ENCODE peak calls at places on chromosomes 4 and X, in four cellular contexts. One of them, this sample, is unnamed.

GRCh38 chr4:180665481-180665880 is 1577.7 kb upstream of the TENM3 start:
- DNase-seq in left lung: no peak
- DNase-seq in neuronal stem cell: no peak
- DNase-seq in prostate gland: no peak
- DNase-seq in this sample: no peak

GRCh38 chr4:152998861-152999260 is 62.7 kb downstream of the FHDC1 start:
- DNase-seq in neuronal stem cell: no peak
- DNase-seq in left lung: no peak
- DNase-seq in prostate gland: no peak
- DNase-seq in this sample: no peak

GRCh38 chr4:185932491-185932890 is 120.5 kb upstream of the SORBS2 start:
- DNase-seq in neuronal stem cell: no peak
- DNase-seq in left lung: no peak
- DNase-seq in prostate gland: no peak
- DNase-seq in this sample: no peak

GRCh38 chr4:57425610-57426009 is 315.4 kb upstream of the IGFBP7 start:
- DNase-seq in left lung: no peak
- DNase-seq in neuronal stem cell: no peak
- DNase-seq in prostate gland: no peak
- DNase-seq in this sample: no peak

GRCh38 chrX:144681501-144681900 is 565.8 kb upstream of the SPANXN1 start:
- DNase-seq in left lung: no peak
- DNase-seq in neuronal stem cell: no peak
- DNase-seq in prostate gland: no peak
- DNase-seq in this sample: no peak

GRCh38 chr4:74433541-74434172 is 11.3 kb upstream of the AREG start:
- DNase-seq in neuronal stem cell: no peak
- DNase-seq in prostate gland: no peak
- DNase-seq in left lung: no peak
- DNase-seq in this sample: no peak

GRCh38 chrX:22246620-22247019 is 26.1 kb upstream of the CBLL2 start:
- DNase-seq in prostate gland: no peak
- DNase-seq in neuronal stem cell: no peak
- DNase-seq in left lung: no peak
- DNase-seq in this sample: no peak

GRCh38 chr4:5524900-5525299 is 183.5 kb downstream of the EVC2 start:
- DNase-seq in neuronal stem cell: no peak
- DNase-seq in prostate gland: no peak
- DNase-seq in left lung: no peak
- DNase-seq in this sample: no peak

GRCh38 chrX:68989865-68990606 is 161.2 kb downstream of the EFNB1 start:
- DNase-seq in prostate gland: no peak
- DNase-seq in left lung: no peak
- DNase-seq in neuronal stem cell: peak; percentile 12
- DNase-seq in this sample: no peak

GRCh38 chr4:156970501-156971167 is 965 bp downstream of the PDGFC start:
- DNase-seq in left lung: peak; percentile 68
- DNase-seq in neuronal stem cell: peak; percentile 54
- DNase-seq in prostate gland: peak; percentile 50
- DNase-seq in this sample: peak; percentile 85

GRCh38 chr4:73682508-73682907 is 57.9 kb upstream of the CXCL8 start:
- DNase-seq in prostate gland: no peak
- DNase-seq in left lung: no peak
- DNase-seq in neuronal stem cell: no peak
- DNase-seq in this sample: no peak

GRCh38 chr4:42280327-42281095 is 116.8 kb upstream of the SHISA3 start:
- DNase-seq in neuronal stem cell: no peak
- DNase-seq in prostate gland: no peak
- DNase-seq in left lung: no peak
- DNase-seq in this sample: no peak

GRCh38 chr4:60002603-60003325 is 1197.4 kb upstream of the ADGRL3 start:
- DNase-seq in prostate gland: no peak
- DNase-seq in left lung: no peak
- DNase-seq in neuronal stem cell: no peak
- DNase-seq in this sample: no peak

GRCh38 chr4:173420821-173421220 is 21.9 kb upstream of the SCRG1 start:
- DNase-seq in left lung: no peak
- DNase-seq in neuronal stem cell: no peak
- DNase-seq in prostate gland: no peak
- DNase-seq in this sample: no peak

GRCh38 chr4:142557220-142557801 is 288.8 kb downstream of the INPP4B start:
- DNase-seq in left lung: no peak
- DNase-seq in neuronal stem cell: no peak
- DNase-seq in prostate gland: no peak
- DNase-seq in this sample: no peak

GRCh38 chr4:142556613-142557012 is 289.5 kb downstream of the INPP4B start:
- DNase-seq in neuronal stem cell: no peak
- DNase-seq in left lung: no peak
- DNase-seq in prostate gland: no peak
- DNase-seq in this sample: no peak

GRCh38 chr4:142563682-142564291 is 282.3 kb downstream of the INPP4B start:
- DNase-seq in prostate gland: no peak
- DNase-seq in neuronal stem cell: no peak
- DNase-seq in left lung: no peak
- DNase-seq in this sample: no peak

GRCh38 chr4:142558851-142559250 is 287.2 kb downstream of the INPP4B start:
- DNase-seq in prostate gland: no peak
- DNase-seq in neuronal stem cell: peak; percentile 32
- DNase-seq in left lung: no peak
- DNase-seq in this sample: no peak

GRCh38 chr4:142559986-142560385 is 286.1 kb downstream of the INPP4B start:
- DNase-seq in prostate gland: no peak
- DNase-seq in neuronal stem cell: no peak
- DNase-seq in left lung: no peak
- DNase-seq in this sample: no peak
- H3K4me3 ChIP-seq in prostate gland: no peak overlapping the region
- H3K4me3 ChIP-seq in neuronal stem cell: no peak overlapping the region
- H3K4me3 ChIP-seq in left lung: no peak overlapping the region
- H3K4me3 ChIP-seq in this sample: no peak overlapping the region

DNA sequence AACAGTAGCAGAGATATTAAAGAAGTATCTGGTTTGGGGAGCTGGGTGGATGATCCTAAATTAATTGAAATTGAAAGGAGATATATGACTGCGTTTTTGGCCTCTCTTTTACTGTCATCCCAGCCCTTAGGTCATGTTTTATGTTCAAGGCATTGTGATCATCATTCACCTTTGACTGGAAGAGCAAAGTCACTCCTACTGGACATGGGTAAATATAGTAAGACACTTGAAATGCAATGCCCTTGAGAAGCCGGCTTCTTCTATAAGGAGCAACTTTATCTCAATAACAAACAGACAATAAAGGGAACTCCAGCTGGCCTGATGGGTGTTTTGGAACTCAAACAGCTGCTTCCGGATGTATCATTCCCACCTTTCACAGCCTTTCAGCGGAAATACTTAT is 65.0 kb upstream of the C4orf54 start:
- DNase-seq in prostate gland: no peak
- DNase-seq in left lung: no peak
- DNase-seq in neuronal stem cell: no peak
- DNase-seq in this sample: no peak
- H3K27ac ChIP-seq in prostate gland: peak overlapping the region; percentile 29
- H3K27ac ChIP-seq in left lung: peak overlapping the region; percentile 7
- H3K27ac ChIP-seq in neuronal stem cell: no peak overlapping the region
- H3K27ac ChIP-seq in this sample: no peak overlapping the region

DNA sequence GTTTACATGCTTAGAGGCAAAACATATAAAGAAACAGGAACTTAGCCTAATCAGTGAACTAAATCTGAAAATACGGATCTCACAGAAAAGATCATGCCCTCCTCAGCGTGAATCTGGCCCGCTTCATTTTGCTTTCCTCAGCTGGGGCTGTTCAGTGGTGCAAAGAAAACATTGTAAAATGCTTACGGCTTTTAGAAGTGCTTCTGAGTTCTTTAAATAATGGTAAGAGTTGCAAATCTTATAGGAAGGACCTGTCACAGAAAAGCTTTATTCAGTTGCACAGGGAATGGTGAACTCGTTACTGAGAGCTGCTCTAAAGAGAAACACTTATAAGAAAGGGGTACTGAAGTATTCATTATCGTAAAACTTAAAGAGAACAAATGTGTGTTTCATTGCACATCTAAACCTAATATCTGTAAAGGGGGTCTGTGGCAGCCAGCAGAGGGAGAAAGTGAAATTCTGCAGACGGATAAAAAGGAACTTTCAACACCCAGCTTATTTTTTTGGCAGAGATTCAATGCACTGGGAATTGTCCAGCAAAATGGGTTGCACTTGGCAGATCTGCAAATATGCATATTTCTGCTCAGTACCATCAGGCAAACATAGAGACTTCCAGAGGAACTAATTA is 139.2 kb upstream of the ANK2 start:
- DNase-seq in neuronal stem cell: no peak
- DNase-seq in left lung: no peak
- DNase-seq in prostate gland: no peak
- DNase-seq in this sample: no peak
- H3K4me3 ChIP-seq in neuronal stem cell: peak overlapping the region; percentile 19
- H3K4me3 ChIP-seq in left lung: no peak overlapping the region
- H3K4me3 ChIP-seq in prostate gland: no peak overlapping the region
- H3K4me3 ChIP-seq in this sample: peak overlapping the region; percentile 13

GRCh38 chr4:18691431-18692200 is 670.1 kb upstream of the LCORL start:
- DNase-seq in neuronal stem cell: no peak
- DNase-seq in prostate gland: no peak
- DNase-seq in left lung: no peak
- DNase-seq in this sample: no peak
- H3K27ac ChIP-seq in neuronal stem cell: no peak overlapping the region
- H3K27ac ChIP-seq in prostate gland: no peak overlapping the region
- H3K27ac ChIP-seq in left lung: no peak overlapping the region
- H3K27ac ChIP-seq in this sample: no peak overlapping the region

DNA sequence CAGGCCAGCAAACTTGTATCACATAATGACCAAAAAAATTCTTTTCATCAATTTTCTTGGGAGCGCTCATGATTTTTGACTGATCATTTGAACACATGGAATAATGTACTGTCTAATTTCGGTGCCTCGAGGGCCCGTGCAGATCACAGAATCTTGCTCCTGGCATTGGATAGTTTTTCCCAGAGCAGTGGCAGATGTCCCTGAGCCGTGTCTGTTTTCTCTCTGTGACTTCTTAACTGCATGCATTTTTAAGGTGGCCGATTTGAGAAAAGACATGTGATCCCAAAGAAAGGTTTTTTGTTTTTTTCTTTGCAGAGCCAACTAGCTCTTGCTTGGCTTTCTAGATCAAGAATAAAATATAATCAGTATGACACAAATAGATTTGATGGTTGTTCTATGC is 19.7 kb downstream of the GPRIN3 start:
- DNase-seq in prostate gland: no peak
- DNase-seq in left lung: no peak
- DNase-seq in neuronal stem cell: no peak
- DNase-seq in this sample: no peak
- H3K4me3 ChIP-seq in prostate gland: no peak overlapping the region
- H3K4me3 ChIP-seq in left lung: no peak overlapping the region
- H3K4me3 ChIP-seq in neuronal stem cell: no peak overlapping the region
- H3K4me3 ChIP-seq in this sample: no peak overlapping the region

GRCh38 chr4:81565137-81565870 is 93.6 kb upstream of the RASGEF1B start:
- DNase-seq in prostate gland: peak; percentile 19
- DNase-seq in neuronal stem cell: peak; percentile 4
- DNase-seq in left lung: peak; percentile 84
- DNase-seq in this sample: peak; percentile 24
- H3K27ac ChIP-seq in prostate gland: no peak overlapping the region
- H3K27ac ChIP-seq in neuronal stem cell: no peak overlapping the region
- H3K27ac ChIP-seq in left lung: peak overlapping the region; percentile 66
- H3K27ac ChIP-seq in this sample: peak overlapping the region; percentile 75

GRCh38 chrX:74207539-74207938 is 96.4 kb upstream of the ZCCHC13 start:
- DNase-seq in neuronal stem cell: no peak
- DNase-seq in prostate gland: no peak
- DNase-seq in left lung: no peak
- DNase-seq in this sample: no peak
- H3K4me3 ChIP-seq in neuronal stem cell: no peak overlapping the region
- H3K4me3 ChIP-seq in prostate gland: no peak overlapping the region
- H3K4me3 ChIP-seq in left lung: no peak overlapping the region
- H3K4me3 ChIP-seq in this sample: no peak overlapping the region

DNA sequence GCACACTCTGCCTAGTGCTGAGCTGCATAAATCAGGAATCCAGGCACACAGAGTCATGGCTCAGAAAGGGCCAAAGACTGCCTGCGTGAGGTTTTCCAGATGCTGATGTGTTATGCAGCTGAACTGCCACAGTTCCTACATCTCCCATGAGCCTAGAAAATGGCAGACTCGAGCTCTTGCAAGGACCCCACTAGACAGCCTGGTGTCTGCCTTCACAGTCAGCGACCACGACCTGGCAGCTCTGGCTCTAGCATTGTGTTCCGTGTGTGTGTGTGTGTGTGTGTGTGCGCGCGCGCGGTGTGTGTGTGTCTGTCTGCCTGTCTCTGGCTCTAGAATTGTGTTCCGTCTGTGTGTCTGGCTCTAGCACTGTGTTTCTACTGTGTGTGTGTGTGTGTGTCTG is 203.6 kb upstream of the AGTR2 start:
- DNase-seq in left lung: no peak
- DNase-seq in prostate gland: no peak
- DNase-seq in neuronal stem cell: no peak
- DNase-seq in this sample: no peak
- H3K27ac ChIP-seq in left lung: no peak overlapping the region
- H3K27ac ChIP-seq in prostate gland: no peak overlapping the region
- H3K27ac ChIP-seq in neuronal stem cell: no peak overlapping the region
- H3K27ac ChIP-seq in this sample: no peak overlapping the region

GRCh38 chr4:26050212-26050643 is 136.2 kb downstream of the SMIM20 start:
- DNase-seq in neuronal stem cell: no peak
- DNase-seq in left lung: peak; percentile 59
- DNase-seq in prostate gland: no peak
- DNase-seq in this sample: peak; percentile 69
- H3K4me3 ChIP-seq in neuronal stem cell: no peak overlapping the region
- H3K4me3 ChIP-seq in left lung: no peak overlapping the region
- H3K4me3 ChIP-seq in prostate gland: no peak overlapping the region
- H3K4me3 ChIP-seq in this sample: no peak overlapping the region

This sample was measured in ascending aorta.